ENCODE peak calls at places on chromosomes 3 and 15, in four cellular contexts. F is upper lobe of left lung, H is upper lobe of right lung, N is HCT116. W is an unnamed sample.

GRCh38 chr3:166367947-166368533 is 530.8 kb upstream of the BCHE start:
- ATAC-seq in F (no peak), H (no peak), N (no peak), W (peak; percentile 13)

GRCh38 chr3:152263711-152264110 is 5.0 kb upstream of the MBNL1 start:
- ATAC-seq in F (no peak), H (no peak), N (no peak), W (no peak)

GRCh38 chr15:61500951-61501350 is 271.8 kb upstream of the RORA start:
- ATAC-seq in F (no peak), H (no peak), N (no peak), W (no peak)

GRCh38 chr15:42608110-42608531 is 32.7 kb downstream of the STARD9 start:
- ATAC-seq in F (peak; percentile 90), H (peak; percentile 94), N (no peak), W (peak; percentile 28)

GRCh38 chr3:150128126-150128525 is 157.4 kb upstream of the PFN2 start:
- ATAC-seq in F (no peak), H (no peak), N (no peak), W (no peak)

GRCh38 chr3:117706037-117706436 is 996.5 kb downstream of the TUSC7 start:
- ATAC-seq in F (no peak), H (no peak), N (no peak), W (no peak)

GRCh38 chr15:89358435-89358754 is 23.8 kb upstream of the POLG start:
- ATAC-seq in F (no peak), H (no peak), N (peak; percentile 89), W (no peak)

GRCh38 chr3:122307288-122307687 is 17.8 kb upstream of the CSTA start:
- ATAC-seq in F (no peak), H (no peak), N (no peak), W (no peak)

GRCh38 chr3:139355937-139356336 is 12.1 kb downstream of the MRPS22 start:
- ATAC-seq in F (no peak), H (no peak), N (no peak), W (no peak)

GRCh38 chr3:152384412-152384811 is 115.7 kb downstream of the MBNL1 start:
- ATAC-seq in F (no peak), H (peak; percentile 33), N (no peak), W (no peak)

GRCh38 chr3:154430014-154430413 is at the start of gene GPR149:
- ATAC-seq in F (no peak), H (no peak), N (peak; percentile 69), W (no peak)

GRCh38 chr3:54217828-54218227 is 95.5 kb downstream of the CACNA2D3 start:
- ATAC-seq in F (no peak), H (no peak), N (no peak), W (no peak)

GRCh38 chr15:101099183-101099582 is 152.7 kb downstream of the CHSY1 start:
- ATAC-seq in F (no peak), H (no peak), N (no peak), W (no peak)

GRCh38 chr3:134663646-134664456 is 13.0 kb upstream of the KY start:
- ATAC-seq in F (no peak), H (no peak), N (no peak), W (no peak)

GRCh38 chr3:172066880-172067778 is 27.8 kb downstream of the FNDC3B start:
- ATAC-seq in F (no peak), H (no peak), N (no peak), W (no peak)
- H3K4me1 ChIP-seq in F (peaks cover 74% of the 10 kb centered on the region), H (peaks cover 76% of the 10 kb centered on the region), N (no peaks in the 10 kb centered on the region), W (peaks cover 23% of the 10 kb centered on the region)

DNA sequence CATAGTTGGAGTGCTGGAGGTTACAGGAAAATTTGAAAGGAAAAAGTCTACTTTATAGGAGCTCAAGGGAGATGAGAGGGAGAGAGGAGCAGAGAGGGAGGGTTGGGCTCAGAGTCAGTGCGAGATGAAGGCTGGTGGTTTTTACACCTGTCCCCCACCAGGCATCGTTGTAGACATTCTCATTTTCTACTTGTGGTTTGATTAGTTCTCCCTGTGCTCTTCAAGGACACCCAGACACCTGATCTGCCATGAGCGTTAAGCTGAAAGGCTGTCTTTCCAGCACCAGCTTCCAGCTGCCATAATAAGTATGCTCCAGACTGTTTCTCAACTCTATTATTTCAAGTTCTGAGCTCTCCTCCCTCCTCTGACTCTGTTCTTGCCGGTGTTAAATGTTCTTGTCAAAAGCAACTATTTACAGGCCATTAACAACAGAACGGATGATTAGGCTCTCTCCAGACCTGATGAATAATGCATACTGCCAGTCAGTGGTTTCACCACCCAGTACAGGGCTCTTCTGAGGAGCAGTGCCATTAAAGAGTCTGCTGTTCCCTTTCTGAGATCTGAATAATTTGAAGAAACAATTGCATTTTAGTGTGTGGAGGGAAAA is 514.6 kb upstream of the MCTP2 start:
- ATAC-seq in F (no peak), H (no peak), N (no peak), W (no peak)
- H3K27me3 ChIP-seq in F (no peaks in the 10 kb centered on the region), H (no peaks in the 10 kb centered on the region), N (no peaks in the 10 kb centered on the region), W (no peaks in the 10 kb centered on the region)

DNA sequence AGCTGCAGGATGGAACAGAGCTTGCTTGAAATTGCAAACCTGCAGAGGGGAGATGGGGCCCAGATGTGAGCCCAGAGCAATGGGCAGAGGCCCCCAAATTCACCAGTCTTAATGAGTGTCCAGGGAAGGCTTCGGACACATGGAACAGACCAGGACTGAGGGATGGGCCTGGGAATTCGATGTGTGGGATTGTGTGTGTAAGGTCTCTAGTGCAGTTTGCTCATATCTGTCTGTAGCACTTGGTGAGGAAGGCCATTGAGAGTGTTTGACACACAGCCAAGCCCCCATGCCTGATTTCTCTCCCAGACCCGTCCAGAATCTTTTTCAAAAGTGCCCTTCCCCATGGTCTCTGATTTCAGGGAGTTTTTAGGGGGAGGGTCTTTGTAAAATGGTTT is 17.2 kb downstream of the TEX264 start:
- ATAC-seq in F (no peak), H (no peak), N (no peak), W (no peak)
- H3K4me1 ChIP-seq in F (peaks cover 25% of the 10 kb centered on the region), H (peaks cover 36% of the 10 kb centered on the region), N (no peaks in the 10 kb centered on the region), W (peaks cover 4% of the 10 kb centered on the region)

DNA sequence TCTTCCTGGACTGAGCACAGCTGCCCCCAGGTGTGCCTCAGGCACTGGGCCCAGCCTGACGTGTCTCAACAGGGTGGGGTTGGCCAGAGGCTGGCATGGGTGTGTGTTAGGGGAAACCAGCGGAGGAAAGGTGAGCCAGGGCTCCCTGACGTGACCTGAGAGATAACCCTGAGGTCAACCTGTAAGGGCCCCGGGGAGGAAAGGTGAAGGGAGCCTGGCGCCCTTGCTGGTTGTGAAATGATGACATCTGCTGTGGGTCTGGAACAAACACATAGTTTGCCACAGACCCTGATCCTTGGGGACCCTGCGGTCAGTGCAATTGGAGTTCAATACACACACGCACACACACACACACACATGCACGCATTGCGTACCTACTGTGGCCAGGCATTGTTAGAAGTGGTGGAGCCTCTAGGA is 100.2 kb upstream of the TLE3 start:
- ATAC-seq in F (no peak), H (no peak), N (no peak), W (no peak)
- H3K27me3 ChIP-seq in F (no peaks in the 10 kb centered on the region), H (no peaks in the 10 kb centered on the region), N (no peaks in the 10 kb centered on the region), W (no peaks in the 10 kb centered on the region)